ENCODE peak calls at places on chromosomes 16 and 17, in eight cellular contexts. O is fibroblast of mammary gland; Q is IMR-90; X is kidney epithelial cell; K is neural crest cell; R is lung; M is foreskin fibroblast; N is CD4-positive, alpha-beta T cell. P is an unnamed sample.

GRCh38 chr17:42413464-42414040 is 9.5 kb downstream of the CAVIN1 start:
- DNase-seq in O (no peak), Q (no peak), X (no peak), K (no peak), R (no peak), M (no peak), N (no peak), P (no peak)

GRCh38 chr16:31380201-31380600 is 12.9 kb upstream of the ITGAD start:
- DNase-seq in O (no peak), Q (no peak), X (no peak), K (no peak), R (no peak), M (no peak), N (no peak), P (no peak)

GRCh38 chr17:13508916-13509315 is 92.8 kb downstream of the HS3ST3A1 start:
- DNase-seq in O (peak; percentile 20), Q (no peak), X (no peak), K (no peak), R (no peak), M (no peak), N (no peak), P (no peak)

GRCh38 chr17:19645608-19646250 is 2.8 kb upstream of the ALDH3A2 start:
- DNase-seq in O (peak; percentile 30), Q (no peak), X (no peak), K (peak; percentile 35), R (no peak), M (no peak), N (peak; percentile 17), P (no peak)

GRCh38 chr17:76432004-76432403 is 20.9 kb downstream of the UBE2O start:
- DNase-seq in O (no peak), Q (no peak), X (no peak), K (no peak), R (no peak), M (no peak), N (no peak), P (no peak)

GRCh38 chr17:72603346-72604242 is 482.8 kb downstream of the SOX9 start:
- DNase-seq in O (peak; percentile 87), Q (peak; percentile 87), X (peak; percentile 97), K (no peak), R (no peak), M (no peak), N (no peak), P (no peak)

GRCh38 chr17:70956731-70957130 is 787.4 kb downstream of the KCNJ2 start:
- DNase-seq in O (peak; percentile 58), Q (peak; percentile 12), X (no peak), K (no peak), R (no peak), M (peak; percentile 5), N (no peak), P (no peak)

GRCh38 chr16:30721606-30722005 is 22.6 kb downstream of the SRCAP start:
- DNase-seq in O (peak; percentile 95), Q (peak; percentile 16), X (no peak), K (no peak), R (no peak), M (peak; percentile 73), N (no peak), P (no peak)

GRCh38 chr17:77482375-77483127 is 341.8 kb downstream of the SEC14L1 start:
- DNase-seq in O (no peak), Q (no peak), X (no peak), K (no peak), R (no peak), M (no peak), N (no peak), P (no peak)

GRCh38 chr16:10077861-10078260 is 104.4 kb downstream of the GRIN2A start:
- DNase-seq in O (no peak), Q (no peak), X (no peak), K (no peak), R (no peak), M (no peak), N (no peak), P (no peak)
- TF ChIP-seq CTCF in O (no peak), Q (no peak), X (no peak), K (no peak), R (no peak), M (no peak), N (no peak), P (no peak)

GRCh38 chr16:80260906-80261311 is 279.9 kb upstream of the DYNLRB2 start:
- DNase-seq in O (peak; percentile 20), Q (peak; percentile 13), X (no peak), K (no peak), R (no peak), M (no peak), N (no peak), P (no peak)

GRCh38 chr16:80263181-80263823 is 277.5 kb upstream of the DYNLRB2 start:
- DNase-seq in O (no peak), Q (no peak), X (no peak), K (no peak), R (no peak), M (no peak), N (no peak), P (no peak)

GRCh38 chr16:80259289-80259805 is 281.4 kb upstream of the DYNLRB2 start:
- DNase-seq in O (no peak), Q (no peak), X (no peak), K (no peak), R (no peak), M (no peak), N (no peak), P (no peak)

GRCh38 chr16:80265624-80266306 is 275.0 kb upstream of the DYNLRB2 start:
- DNase-seq in O (peak; percentile 4), Q (peak; percentile 16), X (no peak), K (no peak), R (no peak), M (no peak), N (no peak), P (no peak)

GRCh38 chr16:80263848-80264694 is 276.7 kb upstream of the DYNLRB2 start:
- DNase-seq in O (no peak), Q (no peak), X (no peak), K (no peak), R (no peak), M (no peak), N (no peak), P (no peak)
- TF ChIP-seq CTCF in O (no peak), Q (no peak), X (no peak), K (no peak), R (no peak), M (no peak), N (no peak), P (no peak)

GRCh38 chr16:67562918-67563707 is 787 bp downstream of the CTCF start:
- DNase-seq in O (no peak), Q (peak; percentile 33), X (no peak), K (peak; percentile 55), R (peak; percentile 54), M (peak; percentile 50), N (peak; percentile 44), P (peak; percentile 54)
- TF ChIP-seq CTCF in O (no peak), Q (peak; percentile 36), X (no peak), K (no peak), R (no peak), M (peak; percentile 11), N (peak; percentile 25), P (peak; percentile 37)

GRCh38 chr16:8493885-8494487 is 96.3 kb downstream of the TMEM114 start:
- DNase-seq in O (no peak), Q (no peak), X (no peak), K (no peak), R (no peak), M (no peak), N (no peak), P (no peak)
- TF ChIP-seq CTCF in O (no peak), Q (no peak), X (no peak), K (peak; percentile 37), R (no peak), M (no peak), N (no peak), P (no peak)

P was measured in progenitor cell of endocrine pancreas.